ENCODE peak calls at places on chromosomes 12 and 14, in eight cellular contexts. C, G, M, S, J, B, Y and R are unnamed samples.

GRCh38 chr12:28550757-28551381 is 360.6 kb downstream of the CCDC91 start:
- DNase-seq in C (no peak), G (no peak), M (peak; percentile 71), S (no peak), J (no peak), B (no peak), Y (peak; percentile 86), R (no peak)

GRCh38 chr14:84707830-84708229 is 822.1 kb upstream of the FLRT2 start:
- DNase-seq in C (no peak), G (no peak), M (no peak), S (no peak), J (no peak), B (no peak), Y (no peak), R (no peak)

GRCh38 chr14:63717704-63718103 is 10.2 kb downstream of the SGPP1 start:
- DNase-seq in C (no peak), G (no peak), M (peak; percentile 57), S (no peak), J (no peak), B (no peak), Y (peak; percentile 36), R (no peak)

GRCh38 chr14:105290598-105291356 is 10.0 kb downstream of the BRF1 start:
- DNase-seq in C (no peak), G (no peak), M (no peak), S (no peak), J (no peak), B (no peak), Y (no peak), R (no peak)

GRCh38 chr12:42326466-42327226 is 679 bp downstream of the PPHLN1 start:
- DNase-seq in C (no peak), G (no peak), M (no peak), S (no peak), J (no peak), B (no peak), Y (peak; percentile 27), R (no peak)

GRCh38 chr14:67359319-67359774 is 257 bp downstream of the ATP6V1D start:
- DNase-seq in C (peak; percentile 34), G (no peak), M (peak; percentile 65), S (no peak), J (no peak), B (peak; percentile 82), Y (peak; percentile 63), R (no peak)

GRCh38 chr14:99062772-99063418 is 209.1 kb downstream of the BCL11B start:
- DNase-seq in C (no peak), G (no peak), M (no peak), S (no peak), J (no peak), B (no peak), Y (no peak), R (no peak)

GRCh38 chr12:112018571-112019237 is 5.5 kb downstream of the ERP29 start:
- DNase-seq in C (no peak), G (no peak), M (peak; percentile 67), S (no peak), J (no peak), B (no peak), Y (peak; percentile 92), R (no peak)

GRCh38 chr14:64673329-64673728 is 30.9 kb upstream of the PLEKHG3 start:
- DNase-seq in C (no peak), G (no peak), M (no peak), S (no peak), J (no peak), B (no peak), Y (no peak), R (no peak)

GRCh38 chr12:101566318-101566717 is 28.5 kb upstream of the MYBPC1 start:
- DNase-seq in C (no peak), G (peak; percentile 71), M (peak; percentile 40), S (no peak), J (no peak), B (no peak), Y (no peak), R (no peak)

GRCh38 chr14:72824051-72824450 is 69.8 kb downstream of the DPF3 start:
- DNase-seq in C (no peak), G (no peak), M (no peak), S (no peak), J (no peak), B (no peak), Y (no peak), R (no peak)

GRCh38 chr14:67464856-67465255 is 23.7 kb downstream of the TMEM229B start:
- DNase-seq in C (no peak), G (no peak), M (no peak), S (no peak), J (no peak), B (no peak), Y (no peak), R (no peak)

GRCh38 chr12:11321980-11322379 is 11.7 kb upstream of the PRB4 start:
- DNase-seq in C (no peak), G (no peak), M (no peak), S (no peak), J (no peak), B (no peak), Y (no peak), R (no peak)

GRCh38 chr12:116765271-116765670 is 27.2 kb downstream of the RNFT2 start:
- DNase-seq in C (no peak), G (no peak), M (no peak), S (no peak), J (no peak), B (no peak), Y (no peak), R (no peak)

GRCh38 chr14:21070610-21071224 is 613 bp downstream of the ARHGEF40 start:
- DNase-seq in C (peak; percentile 44), G (no peak), M (no peak), S (peak; percentile 79), J (peak; percentile 66), B (peak; percentile 82), Y (peak; percentile 46), R (peak; percentile 25)

GRCh38 chr12:8699714-8700113 is 1.9 kb downstream of the RIMKLB start:
- DNase-seq in C (no peak), G (no peak), M (no peak), S (no peak), J (no peak), B (no peak), Y (no peak), R (no peak)

DNA sequence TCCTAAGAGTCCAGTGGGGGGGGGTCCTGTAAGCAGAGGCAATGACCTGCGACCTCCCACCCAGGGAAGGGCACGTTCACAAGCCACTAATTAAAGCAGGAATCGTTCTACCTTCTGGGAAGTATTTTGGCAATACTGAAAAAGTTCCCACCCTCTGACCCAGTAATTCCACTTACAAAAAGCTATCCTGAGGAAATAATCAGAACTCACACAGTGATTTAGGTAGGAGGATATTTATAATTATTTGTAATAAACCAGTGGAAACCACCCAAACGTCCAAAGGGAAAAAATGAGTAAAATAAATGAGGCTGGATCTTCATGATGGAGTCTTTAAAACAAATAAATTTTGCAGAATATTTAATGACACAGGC is 54.7 kb downstream of the SSH1 start:
- DNase-seq in C (no peak), G (no peak), M (no peak), S (no peak), J (no peak), B (no peak), Y (peak; percentile 45), R (no peak)
- H3K27ac ChIP-seq in C (peak overlapping the region; percentile 91), G (peak overlapping the region; percentile 34), M (no peak overlapping the region), S (peak overlapping the region; percentile 80), J (peak overlapping the region; percentile 83), B (peak overlapping the region; percentile 90), Y (peak overlapping the region; percentile 99), R (no peak overlapping the region)

GRCh38 chr12:5487971-5488955 is 56.4 kb downstream of the NTF3 start:
- DNase-seq in C (no peak), G (no peak), M (no peak), S (no peak), J (no peak), B (no peak), Y (peak; percentile 89), R (no peak)
- H3K9me3 ChIP-seq in C (no peaks in the 10 kb centered on the region), G (no peaks in the 10 kb centered on the region), M (no peaks in the 10 kb centered on the region), S (no peaks in the 10 kb centered on the region), J (no peaks in the 10 kb centered on the region), B (no peaks in the 10 kb centered on the region), Y (no peaks in the 10 kb centered on the region), R (no peaks in the 10 kb centered on the region)

DNA sequence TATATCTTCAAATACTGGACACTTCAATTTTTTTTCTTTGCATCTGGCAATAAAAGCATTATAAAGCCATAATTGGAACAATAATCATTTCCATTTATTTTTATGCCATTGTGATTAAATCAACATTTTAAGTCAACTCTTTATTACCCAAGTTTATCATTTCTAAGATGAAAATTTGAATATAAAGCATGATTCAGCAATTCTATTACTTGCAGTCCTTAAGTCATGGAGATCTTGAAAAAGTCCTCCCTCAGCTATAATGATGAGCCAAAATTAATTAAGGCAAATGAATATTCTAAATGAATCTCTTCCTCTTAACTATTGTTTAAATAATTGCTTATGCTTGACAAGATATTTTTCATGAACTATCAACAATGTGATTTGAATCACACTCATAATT is 65.7 kb downstream of the LIN7A start:
- DNase-seq in C (no peak), G (no peak), M (no peak), S (no peak), J (no peak), B (no peak), Y (no peak), R (no peak)
- H3K27ac ChIP-seq in C (no peak overlapping the region), G (no peak overlapping the region), M (no peak overlapping the region), S (no peak overlapping the region), J (no peak overlapping the region), B (no peak overlapping the region), Y (no peak overlapping the region), R (no peak overlapping the region)

GRCh38 chr12:5492562-5492961 is 60.7 kb downstream of the NTF3 start:
- DNase-seq in C (no peak), G (no peak), M (no peak), S (no peak), J (no peak), B (no peak), Y (no peak), R (no peak)

GRCh38 chr12:5493018-5493417 is 61.1 kb downstream of the NTF3 start:
- DNase-seq in C (no peak), G (no peak), M (no peak), S (no peak), J (no peak), B (no peak), Y (no peak), R (no peak)

GRCh38 chr12:5485471-5485870 is 53.6 kb downstream of the NTF3 start:
- DNase-seq in C (no peak), G (no peak), M (no peak), S (no peak), J (no peak), B (no peak), Y (no peak), R (no peak)

GRCh38 chr12:5487076-5487475 is 55.2 kb downstream of the NTF3 start:
- DNase-seq in C (no peak), G (no peak), M (no peak), S (no peak), J (no peak), B (no peak), Y (no peak), R (no peak)

DNA sequence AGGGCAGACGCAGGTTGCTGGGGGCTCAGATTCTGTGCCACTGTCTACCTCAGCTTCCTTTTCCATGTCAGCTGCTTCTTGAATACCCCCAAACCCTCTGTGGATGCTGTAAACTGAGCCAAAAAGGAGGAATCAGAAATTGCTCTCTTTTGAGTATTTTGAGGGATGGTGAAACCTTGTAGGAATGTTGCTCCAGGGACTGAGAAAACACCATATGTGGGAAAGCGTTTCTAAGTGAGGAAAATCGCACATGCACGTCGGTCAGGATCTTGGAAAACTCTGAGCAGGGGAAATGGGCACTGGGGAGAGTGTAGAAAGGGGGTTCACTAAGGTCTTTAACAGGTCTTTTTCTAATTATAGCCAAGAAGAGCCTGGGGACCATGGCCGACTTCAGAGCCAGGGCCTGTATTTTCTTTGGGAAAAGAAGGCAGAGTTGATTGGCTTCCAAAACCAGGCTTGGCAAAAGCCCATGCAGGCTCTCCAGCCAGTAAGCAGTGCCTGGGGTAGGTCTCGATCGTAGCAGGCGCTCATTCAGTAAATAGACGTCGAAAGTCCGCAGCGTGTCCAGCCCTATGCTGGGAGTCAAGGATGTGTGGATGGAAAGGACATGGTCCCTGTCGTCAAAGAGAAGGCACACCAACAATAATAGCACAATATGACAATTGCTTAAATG is 58.0 kb downstream of the NTF3 start:
- DNase-seq in C (no peak), G (no peak), M (no peak), S (peak; percentile 87), J (peak; percentile 73), B (no peak), Y (no peak), R (no peak)
- H3K9me3 ChIP-seq in C (no peaks in the 10 kb centered on the region), G (no peaks in the 10 kb centered on the region), M (no peaks in the 10 kb centered on the region), S (no peaks in the 10 kb centered on the region), J (no peaks in the 10 kb centered on the region), B (no peaks in the 10 kb centered on the region), Y (no peaks in the 10 kb centered on the region), R (no peaks in the 10 kb centered on the region)